ENCODE peak calls at places on chromosome 13, in nine cellular contexts. U is pancreas, L is left lung, C is heart right ventricle, H is foreskin fibroblast, Z is epithelial cell of proximal tubule, M is fibroblast of pulmonary artery, A is IMR-90, Q is AG09309. J is an unnamed sample.

GRCh38 chr13:109844396-109844795 is 58.0 kb upstream of the IRS2 start:
- DNase-seq in U (no peak), L (no peak), C (no peak), H (peak; percentile 81), Z (no peak), M (no peak), A (peak; percentile 73), Q (no peak), J (peak; percentile 64)

GRCh38 chr13:40479196-40479845 is 187.1 kb downstream of the FOXO1 start:
- DNase-seq in U (no peak), L (peak; percentile 75), C (no peak), H (no peak), Z (no peak), M (no peak), A (no peak), Q (no peak), J (no peak)

GRCh38 chr13:82407321-82407720 is 1475.0 kb downstream of the SLITRK1 start:
- DNase-seq in U (no peak), L (no peak), C (no peak), H (no peak), Z (no peak), M (no peak), A (no peak), Q (no peak), J (no peak)

GRCh38 chr13:100434010-100434763 is 154.4 kb downstream of the GGACT start:
- DNase-seq in U (no peak), L (no peak), C (no peak), H (peak; percentile 66), Z (peak; percentile 66), M (peak; percentile 52), A (peak; percentile 68), Q (no peak), J (no peak)

GRCh38 chr13:110819203-110820014 is 95.5 kb downstream of the ANKRD10 start:
- DNase-seq in U (peak; percentile 52), L (peak; percentile 94), C (peak; percentile 69), H (peak; percentile 90), Z (no peak), M (peak; percentile 78), A (peak; percentile 58), Q (peak; percentile 5), J (peak; percentile 84)

GRCh38 chr13:40987606-40988280 is 31.4 kb downstream of the ELF1 start:
- DNase-seq in U (no peak), L (no peak), C (no peak), H (no peak), Z (no peak), M (no peak), A (peak; percentile 61), Q (no peak), J (no peak)

GRCh38 chr13:57634829-57635165 is 3.3 kb downstream of the PCDH17 start:
- DNase-seq in U (no peak), L (peak; percentile 67), C (peak; percentile 19), H (no peak), Z (no peak), M (no peak), A (no peak), Q (no peak), J (no peak)

GRCh38 chr13:94243551-94243950 is 235.9 kb downstream of the DCT start:
- DNase-seq in U (no peak), L (no peak), C (no peak), H (no peak), Z (no peak), M (no peak), A (no peak), Q (no peak), J (no peak)

GRCh38 chr13:27634791-27635190 is 13.1 kb downstream of the POLR1D start:
- DNase-seq in U (no peak), L (no peak), C (no peak), H (no peak), Z (no peak), M (no peak), A (no peak), Q (no peak), J (no peak)

GRCh38 chr13:37598572-37598971 is at the start of gene POSTN:
- DNase-seq in U (no peak), L (no peak), C (no peak), H (peak; percentile 20), Z (no peak), M (peak; percentile 87), A (peak; percentile 49), Q (no peak), J (no peak)
- H3K4me3 ChIP-seq in U (no peak within 1 kb of the TSS), L (no peak within 1 kb of the TSS), C (peak within 1 kb of the TSS; percentile 26), H (peak within 1 kb of the TSS; percentile 69), Z (no peak within 1 kb of the TSS), M (peak within 1 kb of the TSS; percentile 65), A (peak within 1 kb of the TSS; percentile 20), Q (peak within 1 kb of the TSS; percentile 50), J (peak within 1 kb of the TSS; percentile 32)

DNA sequence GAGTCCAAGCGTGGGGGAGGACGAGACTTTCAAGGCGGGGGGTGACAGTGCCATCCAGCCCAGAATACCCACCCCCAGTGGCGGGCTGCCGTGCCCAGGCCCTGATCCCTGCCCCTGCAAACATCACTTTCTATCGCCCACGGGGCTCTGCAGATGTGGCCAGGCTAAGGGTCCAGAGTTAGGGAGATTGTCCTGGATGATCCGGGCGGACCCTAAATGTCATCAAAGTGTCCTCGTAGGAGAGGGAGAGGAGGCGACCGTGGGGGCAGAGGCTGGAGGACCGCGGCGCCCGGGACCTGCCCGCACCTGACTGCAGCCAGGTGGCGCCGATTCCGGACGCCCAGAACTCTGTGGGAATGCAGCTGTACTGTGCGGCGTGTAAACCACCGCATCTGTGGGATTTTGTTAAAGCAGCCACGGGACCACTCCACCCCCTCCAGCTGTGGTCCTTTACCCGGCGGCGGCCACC is 32.4 kb downstream of the GJA3 start:
- DNase-seq in U (peak; percentile 55), L (peak; percentile 82), C (no peak), H (no peak), Z (no peak), M (no peak), A (no peak), Q (no peak), J (peak; percentile 48)
- H3K4me3 ChIP-seq in U (peak overlapping the region; percentile 57), L (peak overlapping the region; percentile 53), C (peak overlapping the region; percentile 70), H (no peak overlapping the region), Z (peak overlapping the region; percentile 64), M (peak overlapping the region; percentile 49), A (no peak overlapping the region), Q (peak overlapping the region; percentile 50), J (peak overlapping the region; percentile 57)

DNA sequence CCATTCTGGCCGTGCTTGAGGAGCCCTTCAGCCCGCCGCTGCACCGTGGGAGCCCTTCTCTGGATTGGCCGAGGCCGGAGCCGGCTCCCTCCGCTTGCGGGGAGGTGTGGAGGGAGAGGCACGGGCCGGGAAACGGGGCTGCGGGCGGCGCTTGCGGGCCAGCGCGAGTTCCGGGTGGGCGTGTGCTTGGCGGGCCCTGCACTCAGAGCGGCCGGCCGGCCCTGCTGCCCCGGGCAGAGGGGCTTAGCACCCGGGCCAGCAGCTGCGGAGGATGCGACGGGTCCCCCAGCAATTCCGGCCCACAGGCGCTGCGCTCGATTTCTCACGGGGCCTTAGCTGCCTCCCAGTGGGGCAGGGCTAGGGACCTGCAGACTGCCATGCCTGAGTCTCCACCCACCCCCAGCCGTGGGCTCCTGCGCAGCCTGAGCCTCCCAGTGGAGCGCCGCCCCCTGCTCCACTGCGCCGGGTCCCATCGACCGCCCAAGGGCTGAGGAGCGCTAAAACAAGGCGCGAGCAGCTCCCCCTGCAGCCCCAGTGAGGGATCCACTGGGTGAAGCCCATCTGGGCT is 76.5 kb downstream of the PCDH20 start:
- DNase-seq in U (no peak), L (peak; percentile 71), C (no peak), H (no peak), Z (no peak), M (no peak), A (no peak), Q (no peak), J (no peak)
- H3K4me3 ChIP-seq in U (no peak overlapping the region), L (no peak overlapping the region), C (no peak overlapping the region), H (no peak overlapping the region), Z (no peak overlapping the region), M (no peak overlapping the region), A (no peak overlapping the region), Q (no peak overlapping the region), J (no peak overlapping the region)

GRCh38 chr13:113124211-113125025 is 1.8 kb downstream of the F10 start:
- DNase-seq in U (no peak), L (no peak), C (no peak), H (no peak), Z (no peak), M (no peak), A (no peak), Q (no peak), J (no peak)

GRCh38 chr13:113121183-113121927 is 1.2 kb upstream of the F10 start:
- DNase-seq in U (no peak), L (peak; percentile 49), C (no peak), H (no peak), Z (no peak), M (no peak), A (no peak), Q (no peak), J (no peak)

GRCh38 chr13:113123226-113124150 is 889 bp downstream of the F10 start:
- DNase-seq in U (no peak), L (no peak), C (no peak), H (peak; percentile 38), Z (no peak), M (no peak), A (no peak), Q (no peak), J (no peak)

GRCh38 chr13:113121928-113122420 is 625 bp upstream of the F10 start:
- DNase-seq in U (no peak), L (peak; percentile 56), C (no peak), H (no peak), Z (no peak), M (no peak), A (no peak), Q (no peak), J (no peak)

DNA sequence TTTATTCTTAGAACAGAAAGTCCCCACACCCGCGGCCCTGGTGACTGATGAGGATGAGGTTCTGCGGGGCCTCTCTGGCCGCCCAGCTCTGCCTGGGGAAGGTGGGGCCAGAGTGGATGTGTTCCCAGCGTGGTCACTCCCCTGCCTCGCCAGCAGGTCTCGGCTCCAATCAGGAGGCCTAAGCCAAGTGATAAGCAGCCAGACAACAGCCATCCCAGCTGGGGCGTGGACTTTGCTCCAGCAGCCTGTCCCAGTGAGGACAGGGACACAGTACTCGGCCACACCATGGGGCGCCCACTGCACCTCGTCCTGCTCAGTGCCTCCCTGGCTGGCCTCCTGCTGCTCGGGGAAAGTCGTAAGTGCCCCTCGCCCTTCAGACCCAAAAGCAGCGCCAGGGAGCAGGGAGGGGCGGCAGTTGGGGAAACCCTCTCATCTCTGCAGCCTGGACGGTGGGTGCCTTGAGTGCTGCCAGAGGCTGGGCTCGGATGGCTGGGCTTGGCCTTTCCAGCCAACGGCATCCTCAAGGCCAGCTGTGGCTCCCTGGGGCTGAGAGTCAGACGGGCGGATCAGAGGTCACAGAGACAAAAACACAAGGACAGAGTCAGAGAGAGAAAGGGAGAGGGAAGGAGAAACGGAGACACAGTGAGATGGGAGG is at the start of gene F10:
- DNase-seq in U (peak; percentile 61), L (peak; percentile 79), C (peak; percentile 47), H (peak; percentile 95), Z (no peak), M (peak; percentile 67), A (peak; percentile 75), Q (peak; percentile 4), J (peak; percentile 73)
- H3K4me3 ChIP-seq in U (no peak within 1 kb of the TSS), L (no peak within 1 kb of the TSS), C (peak within 1 kb of the TSS; percentile 26), H (peak within 1 kb of the TSS; percentile 64), Z (no peak within 1 kb of the TSS), M (peak within 1 kb of the TSS; percentile 38), A (peak within 1 kb of the TSS; percentile 44), Q (no peak within 1 kb of the TSS), J (peak within 1 kb of the TSS; percentile 37)

DNA sequence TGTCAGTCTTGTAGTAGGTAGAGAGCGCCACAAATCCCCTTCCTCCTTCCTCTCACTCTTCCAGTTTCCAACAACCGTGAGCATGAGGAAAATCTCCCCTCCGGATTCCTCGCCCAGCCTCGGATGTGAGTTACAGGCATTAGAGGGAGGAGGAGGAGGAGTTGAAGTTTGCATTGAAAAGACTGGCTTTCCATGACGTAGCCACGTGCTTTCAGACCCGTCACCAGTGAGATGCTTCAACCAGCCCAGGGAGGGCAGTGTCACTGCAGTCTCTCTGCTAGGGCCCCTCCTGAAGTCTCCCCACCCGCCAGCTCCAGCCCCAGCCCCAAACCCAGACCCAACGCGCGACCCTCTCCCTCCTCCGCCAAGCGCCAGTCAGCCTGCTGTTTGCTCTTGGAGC is 444 bp upstream of the FGF14 start:
- DNase-seq in U (peak; percentile 17), L (peak; percentile 62), C (peak; percentile 42), H (peak; percentile 86), Z (no peak), M (peak; percentile 10), A (peak; percentile 39), Q (no peak), J (no peak)
- H3K4me3 ChIP-seq in U (peak overlapping the region; percentile 69), L (peak overlapping the region; percentile 38), C (peak overlapping the region; percentile 64), H (peak overlapping the region; percentile 60), Z (peak overlapping the region; percentile 66), M (no peak overlapping the region), A (no peak overlapping the region), Q (no peak overlapping the region), J (peak overlapping the region; percentile 54)

J was measured in stomach.